ENCODE peak calls at places on chromosome 17, in seven cellular contexts. K is HL-60, I is SK-N-SH, A is HCT116, V is GM12878, Y is GM23338, D is K562. X is an unnamed sample.

GRCh38 chr17:28427372-28427771 is 21.4 kb upstream of the SLC46A1 start:
- DNase-seq in K (no peak), I (no peak), A (no peak), V (no peak), Y (no peak), D (no peak), X (no peak)

GRCh38 chr17:5069724-5070123 is 8.5 kb upstream of the ZFP3 start:
- DNase-seq in K (no peak), I (no peak), A (no peak), V (no peak), Y (no peak), D (no peak), X (no peak)

GRCh38 chr17:19987897-19988296 is 10.3 kb upstream of the AKAP10 start:
- DNase-seq in K (no peak), I (no peak), A (no peak), V (no peak), Y (no peak), D (peak; percentile 47), X (no peak)

GRCh38 chr17:43832976-43833829 is at the start of gene MPP3:
- DNase-seq in K (no peak), I (peak; percentile 97), A (no peak), V (no peak), Y (peak; percentile 79), D (peak; percentile 95), X (no peak)

GRCh38 chr17:35871415-35871814 is 2.7 kb upstream of the HEATR9 start:
- DNase-seq in K (peak; percentile 62), I (no peak), A (no peak), V (no peak), Y (peak; percentile 70), D (no peak), X (no peak)

GRCh38 chr17:74528491-74529199 is 2.6 kb downstream of the CD300LB start:
- DNase-seq in K (peak; percentile 99), I (no peak), A (no peak), V (peak; percentile 76), Y (no peak), D (no peak), X (no peak)

GRCh38 chr17:69047368-69048263 is 13.1 kb downstream of the ABCA9 start:
- DNase-seq in K (peak; percentile 90), I (no peak), A (no peak), V (no peak), Y (no peak), D (peak; percentile 70), X (no peak)

GRCh38 chr17:31266042-31266441 is 31.0 kb downstream of the OMG start:
- DNase-seq in K (peak; percentile 11), I (no peak), A (no peak), V (no peak), Y (peak; percentile 50), D (no peak), X (no peak)

GRCh38 chr17:6503641-6504195 is 52.6 kb downstream of the PITPNM3 start:
- DNase-seq in K (no peak), I (no peak), A (no peak), V (no peak), Y (no peak), D (no peak), X (no peak)

GRCh38 chr17:43224146-43224705 is 4.2 kb downstream of the CCDC200 start:
- DNase-seq in K (peak; percentile 28), I (no peak), A (no peak), V (no peak), Y (no peak), D (no peak), X (no peak)

GRCh38 chr17:7577327-7578199 is 1.9 kb upstream of the CD68 start:
- DNase-seq in K (no peak), I (no peak), A (no peak), V (no peak), Y (no peak), D (no peak), X (no peak)

GRCh38 chr17:7579839-7580630 is 597 bp downstream of the CD68 start:
- DNase-seq in K (no peak), I (no peak), A (no peak), V (no peak), Y (no peak), D (no peak), X (no peak)

GRCh38 chr17:7580631-7581554 is 1.5 kb downstream of the CD68 start:
- DNase-seq in K (peak; percentile 28), I (no peak), A (no peak), V (no peak), Y (peak; percentile 11), D (no peak), X (no peak)

GRCh38 chr17:7576432-7576937 is 3.0 kb upstream of the CD68 start:
- DNase-seq in K (peak; percentile 0), I (no peak), A (no peak), V (no peak), Y (no peak), D (no peak), X (no peak)

GRCh38 chr17:7579001-7579838 is at the start of gene CD68:
- DNase-seq in K (peak; percentile 85), I (peak; percentile 58), A (peak; percentile 71), V (no peak), Y (peak; percentile 73), D (no peak), X (peak; percentile 98)
- TF ChIP-seq POLR2AphosphoS5 in K (peak; percentile 97), I (peak; percentile 96), A (peak; percentile 80), V (peak; percentile 96), Y (peak; percentile 92), D (peak; percentile 93), X (peak; percentile 98)

GRCh38 chr17:33200116-33200515 is 93.0 kb downstream of the ASIC2 start:
- DNase-seq in K (no peak), I (no peak), A (no peak), V (no peak), Y (no peak), D (no peak), X (peak; percentile 27)
- TF ChIP-seq REST in K (no peak), I (no peak), A (no peak), V (no peak), Y (no peak), D (no peak), X (no peak)

GRCh38 chr17:77400445-77400870 is 259.7 kb downstream of the SEC14L1 start:
- DNase-seq in K (peak; percentile 62), I (peak; percentile 95), A (no peak), V (no peak), Y (peak; percentile 71), D (peak; percentile 50), X (no peak)

GRCh38 chr17:77399319-77399959 is 258.7 kb downstream of the SEC14L1 start:
- DNase-seq in K (no peak), I (no peak), A (no peak), V (no peak), Y (no peak), D (no peak), X (no peak)

GRCh38 chr17:77404812-77405581 is 264.2 kb downstream of the SEC14L1 start:
- DNase-seq in K (peak; percentile 90), I (no peak), A (no peak), V (peak; percentile 60), Y (no peak), D (no peak), X (peak; percentile 43)

GRCh38 chr17:77403854-77404253 is 263.1 kb downstream of the SEC14L1 start:
- DNase-seq in K (no peak), I (no peak), A (no peak), V (no peak), Y (no peak), D (no peak), X (no peak)

DNA sequence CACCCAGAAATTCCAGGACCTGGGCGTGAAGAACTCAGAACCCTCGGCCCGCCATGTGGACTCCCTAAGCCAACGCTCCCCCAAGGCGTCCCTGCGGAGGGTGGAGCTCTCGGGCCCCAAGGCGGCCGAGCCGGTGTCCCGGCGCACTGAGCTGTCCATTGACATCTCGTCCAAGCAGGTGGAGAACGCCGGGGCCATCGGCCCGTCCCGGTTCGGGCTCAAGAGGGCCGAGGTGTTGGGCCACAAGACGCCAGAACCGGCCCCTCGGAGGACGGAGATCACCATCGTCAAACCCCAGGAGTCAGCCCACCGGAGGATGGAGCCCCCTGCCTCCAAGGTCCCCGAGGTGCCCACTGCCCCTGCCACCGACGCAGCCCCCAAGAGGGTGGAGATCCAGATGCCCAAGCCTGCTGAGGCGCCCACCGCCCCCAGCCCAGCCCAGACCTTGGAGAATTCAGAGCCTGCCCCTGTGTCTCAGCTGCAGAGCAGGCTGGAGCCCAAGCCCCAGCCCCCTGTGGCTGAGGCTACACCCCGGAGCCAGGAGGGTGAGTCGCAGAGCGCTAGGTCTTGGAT is 261.5 kb downstream of the SEC14L1 start:
- DNase-seq in K (no peak), I (no peak), A (no peak), V (no peak), Y (no peak), D (no peak), X (no peak)
- TF ChIP-seq POLR2AphosphoS5 in K (no peak), I (no peak), A (no peak), V (no peak), Y (no peak), D (no peak), X (peak; percentile 22)

GRCh38 chr17:1896243-1897163 is 66.7 kb downstream of the RPA1 start:
- DNase-seq in K (no peak), I (no peak), A (no peak), V (peak; percentile 17), Y (no peak), D (no peak), X (no peak)
- TF ChIP-seq REST in K (no peak), I (no peak), A (no peak), V (no peak), Y (no peak), D (no peak), X (no peak)

DNA sequence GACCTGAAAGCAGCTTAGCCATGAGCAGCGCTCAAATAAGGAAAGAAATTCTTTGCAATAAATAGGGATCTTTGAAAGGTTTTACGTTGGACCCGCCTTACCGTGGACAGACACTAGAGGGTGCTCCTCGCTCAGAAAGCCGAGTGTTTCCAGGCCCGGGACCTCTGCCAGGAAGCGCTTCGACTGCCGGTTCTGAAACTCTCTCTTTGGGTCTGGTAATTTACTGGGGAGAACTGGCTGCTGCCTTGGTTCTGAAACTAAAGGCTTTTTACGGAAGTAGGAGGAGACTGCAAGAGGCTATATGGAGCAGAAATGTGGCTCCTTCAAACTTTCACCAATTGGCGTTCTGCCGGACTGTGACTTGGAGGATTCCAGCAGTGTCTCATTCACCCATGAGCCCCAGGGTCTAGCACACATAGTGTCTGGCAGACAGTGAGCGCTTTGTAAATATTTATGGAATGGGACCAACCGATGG is 45.6 kb upstream of the HOXB9 start:
- DNase-seq in K (peak; percentile 33), I (peak; percentile 76), A (peak; percentile 59), V (no peak), Y (peak; percentile 91), D (peak; percentile 73), X (peak; percentile 25)
- TF ChIP-seq POLR2AphosphoS5 in K (no peak), I (no peak), A (no peak), V (no peak), Y (no peak), D (no peak), X (peak; percentile 29)

GRCh38 chr17:81241648-81242420 is 2.7 kb downstream of the NDUFAF8 start:
- DNase-seq in K (peak; percentile 69), I (peak; percentile 96), A (no peak), V (no peak), Y (peak; percentile 85), D (peak; percentile 78), X (no peak)
- TF ChIP-seq REST in K (no peak), I (no peak), A (no peak), V (no peak), Y (no peak), D (no peak), X (no peak)